ENCODE peak calls at places on chromosomes 2 and 18, in four cellular contexts. I, N, U and W are unnamed samples. For H3K27me3, the result is how much of the 10 kb centered on the place peaks cover.

GRCh38 chr2:121001641-121002040 is 266.0 kb downstream of the GLI2 start:
- DNase-seq in I (no peak), N (no peak), U (no peak), W (no peak)

GRCh38 chr2:6723865-6724571 is 141.7 kb downstream of the CMPK2 start:
- DNase-seq in I (no peak), N (no peak), U (no peak), W (no peak)

GRCh38 chr2:106581755-106582430 is 94.7 kb downstream of the CD8B2 start:
- DNase-seq in I (no peak), N (peak), U (peak), W (peak)

GRCh38 chr2:239379641-239380170 is 21.1 kb downstream of the HDAC4 start:
- DNase-seq in I (no peak), N (no peak), U (no peak), W (no peak)

GRCh38 chr2:81894451-81894990 is 1590.0 kb upstream of the LRRTM1 start:
- DNase-seq in I (no peak), N (no peak), U (no peak), W (peak)

GRCh38 chr18:51666717-51667320 is 469.3 kb upstream of the MEX3C start:
- DNase-seq in I (no peak), N (no peak), U (no peak), W (no peak)

GRCh38 chr2:132424526-132425121 is 8.0 kb downstream of the GPR39 start:
- DNase-seq in I (no peak), N (no peak), U (no peak), W (peak)

GRCh38 chr2:23905155-23905554 is 21.8 kb downstream of the ATAD2B start:
- DNase-seq in I (no peak), N (no peak), U (no peak), W (peak)

GRCh38 chr2:239274391-239275001 is 126.3 kb downstream of the HDAC4 start:
- DNase-seq in I (peak), N (peak), U (no peak), W (no peak)

GRCh38 chr2:178177066-178177679 is 17.1 kb upstream of the OSBPL6 start:
- DNase-seq in I (no peak), N (no peak), U (no peak), W (peak)

GRCh38 chr18:44602845-44603244 is 77.8 kb upstream of the SETBP1 start:
- DNase-seq in I (no peak), N (no peak), U (no peak), W (peak)

GRCh38 chr2:149562304-149562703 is 25.3 kb downstream of the MMADHC start:
- DNase-seq in I (no peak), N (no peak), U (no peak), W (peak)

GRCh38 chr2:182182436-182182835 is 196.8 kb downstream of the PPP1R1C start:
- DNase-seq in I (no peak), N (no peak), U (no peak), W (no peak)

GRCh38 chr2:66872056-66872821 is 437.3 kb downstream of the MEIS1 start:
- DNase-seq in I (no peak), N (no peak), U (no peak), W (peak)

GRCh38 chr2:71608441-71608840 is 155.1 kb downstream of the DYSF start:
- DNase-seq in I (no peak), N (peak), U (peak), W (no peak)

GRCh38 chr2:40332096-40332826 is 119.6 kb downstream of the SLC8A1 start:
- DNase-seq in I (no peak), N (no peak), U (no peak), W (peak)

GRCh38 chr2:238560234-238560633 is 133.5 kb downstream of the ASB1 start:
- DNase-seq in I (no peak), N (peak), U (no peak), W (no peak)

GRCh38 chr2:215274829-215275228 is 37.0 kb upstream of the ATIC start:
- DNase-seq in I (no peak), N (no peak), U (no peak), W (no peak)

GRCh38 chr2:60347781-60348180 is 205.7 kb downstream of the BCL11A start:
- DNase-seq in I (no peak), N (no peak), U (peak), W (no peak)

GRCh38 chr2:169042856-169043255 is 11.7 kb upstream of the ABCB11 start:
- DNase-seq in I (no peak), N (no peak), U (no peak), W (no peak)

GRCh38 chr2:169049142-169049541 is 18.0 kb upstream of the ABCB11 start:
- DNase-seq in I (no peak), N (no peak), U (no peak), W (no peak)

GRCh38 chr2:169050476-169051240 is 18.7 kb upstream of the DHRS9 start:
- DNase-seq in I (no peak), N (no peak), U (no peak), W (no peak)

GRCh38 chr2:169046440-169047151 is 15.5 kb upstream of the ABCB11 start:
- DNase-seq in I (no peak), N (no peak), U (no peak), W (no peak)

DNA sequence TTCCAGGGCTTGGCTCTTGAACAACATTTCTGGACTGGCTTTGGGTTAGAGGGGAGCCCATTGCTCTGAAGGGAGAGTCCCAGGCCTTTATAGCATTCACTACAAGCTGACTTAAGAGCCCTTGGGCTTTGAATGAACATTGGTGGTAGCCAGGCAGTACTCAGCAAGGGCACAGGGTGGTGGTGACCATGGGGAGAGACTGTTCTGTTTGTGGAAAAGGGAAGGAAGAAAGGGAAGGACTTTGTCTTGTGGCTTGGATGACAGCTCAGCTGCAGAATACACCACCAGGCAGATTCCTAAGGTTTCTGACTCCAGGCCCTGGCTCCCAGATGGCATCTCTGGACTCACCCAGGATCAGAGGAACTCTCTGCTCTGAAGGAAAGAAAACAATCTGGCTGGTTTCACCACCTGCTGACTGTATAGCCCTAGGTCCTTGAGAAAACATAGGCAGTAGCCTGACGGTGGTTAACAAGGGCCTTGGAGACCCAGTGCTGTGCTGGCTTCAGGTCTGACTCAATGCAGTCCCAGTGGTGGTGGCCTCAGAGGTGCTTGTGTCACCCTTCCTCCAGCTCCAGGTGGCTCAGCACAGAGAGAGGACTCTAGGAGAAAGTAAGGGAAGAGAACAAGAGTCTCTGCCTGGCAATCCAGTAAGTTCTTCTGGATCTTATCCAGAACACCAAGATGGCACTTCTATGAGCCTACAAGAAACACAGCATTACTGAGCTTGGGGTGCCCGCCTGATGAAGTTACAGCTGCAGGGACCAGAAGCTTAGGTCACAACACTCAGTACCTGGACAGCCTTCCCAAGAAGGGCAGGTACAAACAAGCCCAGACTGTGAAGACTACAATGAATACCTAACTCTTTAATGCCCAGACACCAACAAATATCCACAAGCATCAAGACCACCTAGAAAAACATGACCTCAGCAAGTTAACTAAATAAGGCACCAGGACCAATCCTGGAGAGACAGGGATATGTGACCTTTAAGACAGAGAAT is 16.4 kb upstream of the ABCB11 start:
- DNase-seq in I (no peak), N (no peak), U (no peak), W (no peak)
- H2BK12ac ChIP-seq in I (no peak), N (no peak), U (no peak), W (no peak)

DNA sequence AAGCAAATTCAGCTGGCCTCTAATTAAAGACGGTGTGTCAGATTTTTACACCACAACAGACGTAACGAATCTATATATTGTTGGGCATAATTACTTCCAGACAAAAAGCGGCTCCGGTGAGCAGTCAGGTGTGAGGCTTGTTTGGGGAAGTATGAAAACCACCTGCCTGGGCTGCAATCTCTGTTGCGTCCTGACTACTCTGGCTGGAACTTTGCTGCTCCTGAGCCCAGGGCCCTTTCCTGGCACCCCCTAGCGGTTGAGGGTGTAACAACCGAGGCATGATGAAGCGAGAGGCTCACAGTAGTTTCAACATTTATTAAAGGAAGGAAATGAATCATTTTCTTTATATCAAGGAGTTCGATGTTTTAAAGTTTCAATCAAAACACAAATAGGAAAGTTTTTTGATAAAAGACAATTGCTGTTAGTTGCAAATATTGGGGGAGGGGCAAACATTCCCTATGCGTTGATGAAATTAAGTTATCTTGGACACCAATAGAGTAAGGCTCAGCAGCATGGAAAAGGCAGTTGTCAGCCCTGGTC is 10.6 kb upstream of the ITGB6 start:
- DNase-seq in I (peak), N (peak), U (peak), W (no peak)
- H2BK15ac ChIP-seq in I (no peak), N (no peak), U (no peak), W (no peak)

GRCh38 chr2:218858138-218858445 is 1.5 kb upstream of the WNT6 start:
- DNase-seq in I (no peak), N (no peak), U (no peak), W (no peak)
- H3K27me3 ChIP-seq in I (under half), N (half or more), U (half or more), W (half or more)

GRCh38 chr2:25421746-25422431 is 80.2 kb upstream of the DNMT3A start:
- DNase-seq in I (no peak), N (no peak), U (no peak), W (no peak)
- H2BK12ac ChIP-seq in I (no peak), N (no peak), U (no peak), W (no peak)

DNA sequence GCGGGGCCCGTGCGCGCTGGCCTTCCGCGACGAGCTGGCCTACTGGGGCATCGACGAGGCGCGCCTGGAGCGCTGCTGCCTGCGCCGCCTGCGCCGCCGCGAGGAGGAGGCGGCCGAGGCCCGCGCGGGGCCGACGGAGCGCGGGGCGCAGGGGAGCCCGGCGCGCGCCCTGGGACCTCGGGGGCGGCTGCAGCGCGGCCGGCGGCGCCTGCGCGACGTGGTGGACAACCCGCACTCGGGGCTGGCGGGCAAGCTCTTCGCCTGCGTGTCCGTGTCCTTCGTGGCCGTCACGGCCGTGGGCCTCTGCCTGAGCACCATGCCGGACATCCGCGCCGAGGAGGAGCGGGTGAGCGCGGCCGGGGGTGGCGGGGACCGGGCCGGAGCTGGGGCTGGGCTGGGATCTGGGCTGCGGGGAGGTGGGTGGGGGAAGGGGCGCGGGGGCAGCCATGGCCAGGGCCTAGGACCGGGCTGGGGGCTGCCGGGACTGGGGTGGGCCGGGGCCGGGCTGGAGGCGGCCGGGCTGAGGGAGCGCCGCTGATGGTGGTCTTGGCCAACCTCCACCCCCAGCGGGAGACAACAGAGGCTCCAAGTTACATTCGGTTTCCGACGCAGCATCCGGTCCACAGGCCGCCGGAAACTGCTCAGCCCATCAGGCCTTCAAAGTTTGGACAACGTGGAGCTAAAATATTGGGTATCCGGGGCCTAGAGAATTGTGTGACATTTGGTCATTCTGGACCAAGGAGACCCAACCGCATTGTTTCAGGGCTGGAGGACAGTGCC is 66.4 kb downstream of the KCNG2 start:
- DNase-seq in I (no peak), N (no peak), U (peak), W (no peak)
- H2BK15ac ChIP-seq in I (no peak), N (no peak), U (no peak), W (no peak)

DNA sequence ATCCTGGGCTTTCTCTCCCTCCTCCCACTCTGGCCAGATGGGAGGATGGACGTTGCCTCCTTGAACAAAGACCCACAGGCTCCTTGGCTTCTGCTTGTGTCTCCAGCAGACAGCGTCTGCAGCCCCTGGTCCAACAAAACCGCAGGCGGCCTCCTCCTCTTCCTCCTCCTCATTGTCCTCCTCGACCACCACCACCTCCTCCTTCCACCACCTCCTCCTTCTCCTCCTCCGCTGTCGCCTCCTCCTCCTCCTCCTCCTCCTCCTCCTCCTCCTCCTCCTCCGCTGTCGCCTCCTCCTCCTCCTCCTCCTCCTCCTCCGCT is 45.7 kb upstream of the ALPP start:
- DNase-seq in I (no peak), N (no peak), U (no peak), W (no peak)
- H3K27me3 ChIP-seq in I (under half), N (under half), U (under half), W (under half)

DNA sequence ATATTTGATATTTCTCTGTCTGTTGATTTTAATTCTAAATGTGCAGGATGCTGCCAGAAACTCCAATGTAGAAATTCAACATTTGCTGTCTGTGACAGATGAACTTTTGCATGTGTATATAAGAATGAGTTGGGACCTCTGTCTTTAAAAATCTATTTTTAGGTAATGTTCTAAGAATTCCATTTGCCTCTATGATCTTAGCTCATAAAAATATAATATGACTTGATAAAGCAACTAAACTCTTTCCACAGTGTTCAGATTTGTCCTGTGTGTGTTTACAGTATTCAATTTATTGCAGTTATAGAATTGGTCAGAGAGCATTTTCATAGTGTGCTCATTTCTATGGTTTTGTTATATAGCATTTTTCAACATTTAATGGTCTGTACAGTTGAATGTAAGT is 33.6 kb downstream of the RNMT start:
- DNase-seq in I (no peak), N (no peak), U (no peak), W (no peak)
- H2BK12ac ChIP-seq in I (no peak), N (no peak), U (no peak), W (no peak)